ENCODE peak calls at places on chromosomes 1 and 21, in nine cellular contexts. E, A, F, O, R, V, H, I and Q are unnamed samples.
A peak's percentile ranks its signal among the peaks of the same experiment; 100 is the strongest.

GRCh38 chr1:68954841-68955240 is 458.0 kb upstream of the DEPDC1 start:
- DNase-seq in A (no peak), E (no peak), V (no peak), F (no peak), O (peak; percentile 78), I (no peak), H (no peak), R (no peak), Q (no peak)

GRCh38 chr1:207049974-207050391 is 1.0 kb downstream of the YOD1 start:
- DNase-seq in F (peak; percentile 46), R (no peak), I (no peak), H (peak; percentile 65), O (no peak), A (peak; percentile 16), V (peak; percentile 72), E (no peak), Q (peak; percentile 45)

GRCh38 chr1:25355841-25356395 is 17.8 kb downstream of the TMEM50A start:
- DNase-seq in R (no peak), A (no peak), H (no peak), F (no peak), V (no peak), E (no peak), O (no peak), I (no peak), Q (no peak)

GRCh38 chr1:42319128-42319851 is 15.7 kb downstream of the FOXJ3 start:
- DNase-seq in I (no peak), F (no peak), A (no peak), V (no peak), E (no peak), R (no peak), H (no peak), O (no peak), Q (no peak)

GRCh38 chr1:117780981-117781475 is 148.4 kb downstream of the GDAP2 start:
- DNase-seq in F (no peak), R (no peak), O (no peak), I (no peak), E (no peak), V (no peak), A (no peak), H (no peak), Q (no peak)

GRCh38 chr1:32438136-32438535 is 26.7 kb upstream of the ZBTB8B start:
- DNase-seq in I (no peak), F (no peak), R (no peak), E (no peak), O (no peak), A (no peak), H (no peak), V (no peak), Q (no peak)

GRCh38 chr1:192521734-192522133 is 53.8 kb upstream of the RGS1 start:
- DNase-seq in O (no peak), V (no peak), H (no peak), E (no peak), R (no peak), F (peak; percentile 9), I (no peak), A (no peak), Q (no peak)

GRCh38 chr1:20891091-20891490 is 104.0 kb upstream of the HP1BP3 start:
- DNase-seq in F (no peak), E (no peak), A (no peak), V (no peak), I (no peak), R (no peak), H (no peak), O (no peak), Q (no peak)

GRCh38 chr1:176789571-176790090 is 326.7 kb downstream of the PAPPA2 start:
- DNase-seq in F (no peak), E (no peak), O (peak; percentile 59), I (no peak), R (no peak), H (no peak), A (no peak), V (no peak), Q (no peak)

GRCh38 chr1:109502368-109502851 is 7.1 kb downstream of the AMIGO1 start:
- DNase-seq in H (no peak), E (no peak), V (no peak), R (no peak), O (no peak), F (no peak), A (no peak), I (no peak), Q (no peak)

GRCh38 chr1:43420874-43421273 is 31.2 kb downstream of the SZT2 start:
- DNase-seq in H (no peak), R (no peak), V (no peak), O (no peak), E (no peak), A (no peak), I (no peak), F (no peak), Q (no peak)

GRCh38 chr1:52423771-52424170 is 19.4 kb downstream of the PRPF38A start:
- DNase-seq in A (peak; percentile 57), O (no peak), F (peak; percentile 69), H (no peak), E (no peak), V (no peak), I (no peak), R (no peak), Q (no peak)

GRCh38 chr1:22592919-22593790 is 29.9 kb downstream of the EPHA8 start:
- DNase-seq in O (no peak), E (no peak), I (peak; percentile 14), H (no peak), F (no peak), A (no peak), R (no peak), V (peak; percentile 11), Q (no peak)

GRCh38 chr1:92538413-92539061 is 51.8 kb upstream of the GFI1 start:
- DNase-seq in E (no peak), R (no peak), I (no peak), A (no peak), F (peak; percentile 42), H (no peak), O (no peak), V (no peak), Q (no peak)

GRCh38 chr1:177975588-177976495 is 6.0 kb upstream of the SEC16B start:
- DNase-seq in R (no peak), I (no peak), H (no peak), E (no peak), O (peak; percentile 83), A (no peak), F (no peak), V (no peak), Q (no peak)

GRCh38 chr1:10936998-10937901 is 75.2 kb upstream of the TARDBP start:
- DNase-seq in R (no peak), I (no peak), O (no peak), V (no peak), F (no peak), E (no peak), A (no peak), H (no peak), Q (no peak)

GRCh38 chr1:156337052-156337887 is 822 bp downstream of the CCT3 start:
- DNase-seq in F (peak; percentile 8), O (no peak), V (no peak), E (no peak), R (no peak), I (no peak), H (no peak), A (no peak), Q (no peak)

GRCh38 chr1:34787461-34788420 is 5.1 kb upstream of the GJA4 start:
- DNase-seq in V (no peak), I (no peak), A (no peak), E (no peak), O (no peak), F (no peak), H (peak; percentile 38), R (no peak), Q (no peak)

GRCh38 chr21:14968029-14968428 is 96.8 kb downstream of the NRIP1 start:
- DNase-seq in O (no peak), E (no peak), H (no peak), R (no peak), F (no peak), I (no peak), A (no peak), V (no peak), Q (no peak)

GRCh38 chr21:43603641-43604504 is 55.4 kb downstream of the HSF2BP start:
- DNase-seq in I (no peak), F (no peak), E (no peak), H (peak; percentile 25), R (no peak), V (no peak), O (no peak), A (no peak), Q (no peak)

GRCh38 chr21:32403201-32403701 is 9.3 kb upstream of the EVA1C start:
- DNase-seq in V (peak; percentile 59), F (peak; percentile 50), I (peak; percentile 57), E (peak; percentile 55), A (peak; percentile 7), R (no peak), H (peak; percentile 85), O (no peak), Q (peak; percentile 24)

GRCh38 chr1:198018529-198018928 is 101.4 kb downstream of the LHX9 start:
- DNase-seq in I (no peak), R (no peak), A (no peak), E (no peak), F (peak; percentile 3), H (no peak), O (peak; percentile 94), V (no peak), Q (no peak)

GRCh38 chr1:78060857-78061563 is 15.2 kb downstream of the GIPC2 start:
- DNase-seq in R (no peak), H (no peak), I (no peak), F (no peak), E (no peak), A (no peak), O (no peak), V (no peak), Q (no peak)

GRCh38 chr1:235075121-235075954 is 53.3 kb downstream of the TOMM20 start:
- DNase-seq in E (peak; percentile 78), V (peak; percentile 58), R (peak; percentile 68), F (peak; percentile 91), A (no peak), O (peak; percentile 88), H (no peak), I (peak; percentile 85), Q (no peak)

GRCh38 chr1:115506523-115507255 is 135.1 kb upstream of the VANGL1 start:
- DNase-seq in A (no peak), F (no peak), O (no peak), H (no peak), V (no peak), E (no peak), I (no peak), R (no peak), Q (no peak)